ENCODE peak calls at places on chromosomes 11 and 22, in four cellular contexts. E, J, S and V are unnamed samples. For H4K20me1, the result is how much of the 10 kb centered on the place peaks cover.

GRCh38 chr11:2517386-2518064 is 72.7 kb downstream of the KCNQ1 start:
- DNase-seq in E (peak), S (no peak), J (no peak), V (no peak)

GRCh38 chr11:12625438-12626071 is 48.7 kb upstream of the TEAD1 start:
- DNase-seq in S (no peak), J (no peak), E (no peak), V (peak)

GRCh38 chr11:74004694-74005615 is 3.9 kb downstream of the UCP3 start:
- DNase-seq in J (peak), S (peak), E (no peak), V (no peak)

GRCh38 chr11:120746836-120747609 is 235.5 kb downstream of the GRIK4 start:
- DNase-seq in S (no peak), J (no peak), E (peak), V (no peak)

GRCh38 chr22:45334068-45334467 is 24.3 kb downstream of the FAM118A start:
- DNase-seq in S (no peak), E (no peak), J (no peak), V (peak)

GRCh38 chr22:27152033-27152432 is 494.6 kb downstream of the MIAT start:
- DNase-seq in J (no peak), E (no peak), S (no peak), V (no peak)

GRCh38 chr11:100876826-100877545 is 189.9 kb downstream of the ARHGAP42 start:
- DNase-seq in E (no peak), J (peak), S (no peak), V (peak)

GRCh38 chr11:104665631-104666030 is 232.6 kb downstream of the CASP12 start:
- DNase-seq in E (no peak), S (no peak), J (no peak), V (peak)

GRCh38 chr11:2575611-2576051 is 124.2 kb downstream of the KCNQ1OT1 start:
- DNase-seq in S (no peak), J (no peak), E (no peak), V (no peak)

GRCh38 chr22:40196628-40197027 is 18.9 kb downstream of the TNRC6B start:
- DNase-seq in S (no peak), J (no peak), E (no peak), V (peak)

GRCh38 chr22:22955276-22955798 is 67.7 kb downstream of the IGLL5 start:
- DNase-seq in J (peak), S (no peak), E (no peak), V (no peak)

GRCh38 chr11:114059278-114059983 is at the start of gene ZBTB16:
- DNase-seq in E (peak), J (no peak), S (no peak), V (peak)

GRCh38 chr22:37295213-37295886 is 13.0 kb downstream of the CYTH4 start:
- DNase-seq in S (peak), J (no peak), E (no peak), V (no peak)

GRCh38 chr11:66617148-66617814 is 851 bp downstream of the RBM14 start:
- DNase-seq in E (no peak), J (peak), S (no peak), V (peak)

GRCh38 chr22:47846206-47846605 is 1083.8 kb downstream of the TBC1D22A start:
- DNase-seq in J (no peak), S (no peak), E (no peak), V (no peak)

GRCh38 chr22:35367331-35367886 is 13.5 kb upstream of the HMOX1 start:
- DNase-seq in E (no peak), S (peak), J (no peak), V (no peak)

GRCh38 chr11:126257764-126258163 is 10.9 kb downstream of the SRPRA start:
- DNase-seq in J (no peak), S (no peak), E (no peak), V (peak)

GRCh38 chr22:31826443-31826842 is 72.6 kb downstream of the DEPDC5 start:
- DNase-seq in S (no peak), E (no peak), J (no peak), V (no peak)

GRCh38 chr22:28702891-28703290 is 23.3 kb upstream of the TTC28 start:
- DNase-seq in J (no peak), S (no peak), E (no peak), V (no peak)

GRCh38 chr22:39498802-39499201 is 3.3 kb upstream of the MIEF1 start:
- DNase-seq in S (no peak), J (no peak), E (no peak), V (no peak)

GRCh38 chr11:115111066-115111465 is 393.1 kb downstream of the CADM1 start:
- DNase-seq in E (no peak), S (no peak), J (no peak), V (no peak)

GRCh38 chr11:128563942-128564641 is 23.3 kb downstream of the ETS1 start:
- DNase-seq in E (no peak), J (no peak), S (peak), V (no peak)

GRCh38 chr11:45102361-45102809 is 44.1 kb upstream of the PRDM11 start:
- DNase-seq in S (no peak), E (no peak), J (no peak), V (peak)

GRCh38 chr11:113179181-113179701 is 135.1 kb upstream of the TTC12 start:
- DNase-seq in S (no peak), E (no peak), J (no peak), V (no peak)

GRCh38 chr11:116970485-116971292 is 127.5 kb downstream of the SIK3 start:
- DNase-seq in S (no peak), J (no peak), E (no peak), V (peak)

GRCh38 chr11:78350646-78351165 is 66.9 kb downstream of the GAB2 start:
- DNase-seq in S (peak), E (no peak), J (no peak), V (peak)

GRCh38 chr22:38923463-38924196 is 33.8 kb upstream of the APOBEC3A start:
- DNase-seq in J (no peak), E (peak), S (no peak), V (peak)

GRCh38 chr11:60950024-60950423 is 2.0 kb downstream of the SLC15A3 start:
- DNase-seq in S (no peak), J (no peak), E (no peak), V (no peak)

GRCh38 chr22:22380098-22381030 is 128.2 kb downstream of the ZNF280B start:
- DNase-seq in E (peak), S (peak), J (peak), V (peak)

GRCh38 chr22:46663436-46664100 is 43.4 kb downstream of the GRAMD4 start:
- DNase-seq in J (no peak), S (no peak), E (no peak), V (no peak)

GRCh38 chr11:13837286-13837685 is 125.2 kb upstream of the SPON1 start:
- DNase-seq in E (no peak), J (no peak), S (no peak), V (peak)

GRCh38 chr22:17842386-17842785 is 68.1 kb upstream of the BID start:
- DNase-seq in J (peak), S (no peak), E (no peak), V (no peak)

GRCh38 chr22:23302171-23303002 is 122.1 kb downstream of the BCR start:
- DNase-seq in S (no peak), E (no peak), J (no peak), V (no peak)

GRCh38 chr11:3161309-3161708 is 3.8 kb downstream of the OSBPL5 start:
- DNase-seq in S (no peak), E (no peak), J (no peak), V (peak)

GRCh38 chr11:108887436-108888238 is 222.8 kb downstream of the DDX10 start:
- DNase-seq in E (no peak), S (no peak), J (no peak), V (no peak)

GRCh38 chr11:47057374-47057773 is 119.3 kb downstream of the ARFGAP2 start:
- DNase-seq in S (no peak), E (no peak), J (no peak), V (peak)

GRCh38 chr22:46233231-46233630 is 16.9 kb downstream of the CDPF1 start:
- DNase-seq in S (no peak), J (no peak), E (no peak), V (peak)

GRCh38 chr11:36498721-36499120 is 11.4 kb downstream of the TRAF6 start:
- DNase-seq in J (no peak), E (no peak), S (no peak), V (no peak)

GRCh38 chr11:36499325-36499724 is 10.7 kb downstream of the TRAF6 start:
- DNase-seq in S (no peak), J (peak), E (no peak), V (no peak)

GRCh38 chr11:36501236-36501635 is 8.8 kb downstream of the TRAF6 start:
- DNase-seq in J (no peak), S (no peak), E (no peak), V (no peak)

GRCh38 chr11:36500315-36500721 is 9.8 kb downstream of the TRAF6 start:
- DNase-seq in J (peak), E (no peak), S (no peak), V (peak)
- TF ChIP-seq EZH2phosphoT487 in J (no peak), E (no peak), S (no peak), V (no peak)

GRCh38 chr11:71240061-71240690 is 12.2 kb downstream of the SHANK2 start:
- DNase-seq in S (no peak), J (no peak), E (peak), V (no peak)

GRCh38 chr11:71239581-71239980 is 12.8 kb downstream of the SHANK2 start:
- DNase-seq in E (peak), J (no peak), S (no peak), V (no peak)

GRCh38 chr11:71240865-71241691 is 11.3 kb downstream of the SHANK2 start:
- DNase-seq in E (peak), J (no peak), S (no peak), V (peak)

GRCh38 chr11:71244116-71244815 is 8.1 kb downstream of the SHANK2 start:
- DNase-seq in J (no peak), E (peak), S (no peak), V (peak)

GRCh38 chr11:71241721-71242259 is 10.6 kb downstream of the SHANK2 start:
- DNase-seq in S (no peak), J (no peak), E (no peak), V (no peak)
- H3K4me3 ChIP-seq in S (no peak), J (no peak), E (no peak), V (peak)

GRCh38 chr22:19745155-19746133 is 15.1 kb upstream of the TBX1 start:
- DNase-seq in S (no peak), J (no peak), E (no peak), V (no peak)
- H4K20me1 ChIP-seq in S (under half), J (under half), E (under half), V (under half)

DNA sequence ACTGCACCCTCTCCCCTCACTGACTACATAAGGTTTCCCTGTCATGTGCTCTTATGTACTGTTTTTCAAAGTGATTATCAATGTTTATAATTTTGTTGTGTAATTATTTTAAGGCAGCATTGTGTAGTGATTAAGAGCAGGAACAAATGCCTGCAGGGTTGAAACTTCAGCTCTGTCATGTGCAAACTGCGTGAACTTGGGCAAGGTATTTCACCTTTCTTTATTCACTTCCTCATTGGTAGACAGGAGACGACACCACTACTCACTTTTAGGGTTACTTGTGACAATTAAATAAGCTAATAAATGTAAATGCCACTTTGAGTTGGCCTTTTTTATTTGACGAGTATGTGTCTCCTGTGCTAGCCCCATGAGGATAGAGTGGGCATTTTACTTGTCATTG is 86.5 kb upstream of the E2F8 start:
- DNase-seq in E (no peak), S (no peak), J (no peak), V (no peak)
- TF ChIP-seq EZH2phosphoT487 in E (no peak), S (no peak), J (no peak), V (no peak)

GRCh38 chr11:43626798-43627197 is 53.7 kb upstream of the HSD17B12 start:
- DNase-seq in E (no peak), S (no peak), J (no peak), V (no peak)

GRCh38 chr11:43631732-43632131 is 48.8 kb upstream of the HSD17B12 start:
- DNase-seq in J (no peak), S (no peak), E (no peak), V (no peak)

DNA sequence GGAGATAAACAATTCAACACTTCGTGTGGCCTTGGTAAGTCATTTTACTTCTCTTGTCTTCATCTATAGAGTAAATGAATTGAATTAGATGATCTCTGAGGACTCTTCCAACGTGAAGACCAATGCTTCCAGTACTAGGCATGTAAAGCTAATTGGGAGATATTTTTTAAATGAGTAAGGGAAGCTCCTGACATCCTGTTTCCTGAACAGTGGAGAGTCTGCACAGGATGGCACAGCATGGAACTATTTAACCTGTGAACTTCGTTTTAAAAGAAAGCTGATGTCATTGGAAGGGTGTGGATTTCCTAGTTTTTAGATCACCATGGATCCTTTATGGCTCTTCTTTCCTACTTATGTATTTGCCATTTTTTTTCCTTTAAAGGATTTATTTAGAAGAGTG is 48.4 kb upstream of the HSD17B12 start:
- DNase-seq in J (no peak), E (no peak), S (no peak), V (peak)
- H3K4me3 ChIP-seq in J (no peak), E (no peak), S (no peak), V (no peak)

GRCh38 chr11:48124880-48125279 is 91.7 kb upstream of the OR4B1 start:
- DNase-seq in S (no peak), J (no peak), E (no peak), V (no peak)
- H4K20me1 ChIP-seq in S (under half), J (under half), E (under half), V (under half)

GRCh38 chr11:118715245-118715807 is 35.9 kb upstream of the TREH start:
- DNase-seq in J (no peak), E (no peak), S (peak), V (no peak)
- TF ChIP-seq EZH2phosphoT487 in J (no peak), E (no peak), S (no peak), V (no peak)